ENCODE peak calls at places on chromosome 15, in ten cellular contexts. R is sigmoid colon, I is HFF-Myc, S is psoas muscle, E is A549, T is osteocyte, F is activated B cell treated with CpG ODN at 0.5 μM for 24 hours, O is upper lobe of right lung, J is ovary, Q is mesothelial cell of epicardium. P is an unnamed sample.

GRCh38 chr15:100525894-100526512 is 2.7 kb downstream of the CERS3 start:
- DNase-seq in R (peak), I (no peak), S (peak), E (no peak), T (no peak), F (no peak), O (no peak), J (peak), Q (no peak), P (no peak)

GRCh38 chr15:58952751-58953150 is 19.3 kb upstream of the SLTM start:
- DNase-seq in R (no peak), I (no peak), S (no peak), E (no peak), T (no peak), F (no peak), O (no peak), J (no peak), Q (no peak), P (no peak)

GRCh38 chr15:38490231-38490630 is 36.3 kb downstream of the FAM98B start:
- DNase-seq in R (no peak), I (no peak), S (no peak), E (no peak), T (no peak), F (no peak), O (no peak), J (no peak), Q (no peak), P (no peak)

GRCh38 chr15:96851613-96852012 is 521.1 kb downstream of the NR2F2 start:
- DNase-seq in R (no peak), I (no peak), S (no peak), E (no peak), T (no peak), F (no peak), O (no peak), J (no peak), Q (no peak), P (no peak)

GRCh38 chr15:70504305-70504951 is 258.9 kb downstream of the UACA start:
- DNase-seq in R (peak), I (no peak), S (peak), E (peak), T (no peak), F (peak), O (peak), J (peak), Q (no peak), P (peak)

GRCh38 chr15:66802087-66803001 is 100.3 kb downstream of the SMAD6 start:
- DNase-seq in R (no peak), I (peak), S (no peak), E (no peak), T (no peak), F (no peak), O (no peak), J (no peak), Q (no peak), P (no peak)

GRCh38 chr15:99734575-99734974 is 1.3 kb upstream of the LYSMD4 start:
- DNase-seq in R (no peak), I (no peak), S (no peak), E (no peak), T (peak), F (no peak), O (no peak), J (no peak), Q (no peak), P (no peak)

GRCh38 chr15:74326759-74327158 is 40.7 kb downstream of the CYP11A1 start:
- DNase-seq in R (no peak), I (no peak), S (peak), E (no peak), T (no peak), F (no peak), O (no peak), J (peak), Q (no peak), P (no peak)

GRCh38 chr15:44264148-44264547 is 24.4 kb upstream of the GOLM2 start:
- DNase-seq in R (no peak), I (no peak), S (no peak), E (no peak), T (no peak), F (no peak), O (no peak), J (no peak), Q (no peak), P (no peak)

GRCh38 chr15:83288381-83288801 is 3.9 kb upstream of the BNC1 start:
- DNase-seq in R (no peak), I (no peak), S (no peak), E (no peak), T (no peak), F (no peak), O (no peak), J (no peak), Q (no peak), P (no peak)

GRCh38 chr15:57340673-57341259 is 35.5 kb upstream of the CGNL1 start:
- DNase-seq in R (no peak), I (no peak), S (no peak), E (peak), T (no peak), F (no peak), O (peak), J (peak), Q (peak), P (peak)

GRCh38 chr15:57496946-57497944 is 94.5 kb upstream of the MYZAP start:
- DNase-seq in R (no peak), I (no peak), S (no peak), E (peak), T (no peak), F (no peak), O (no peak), J (no peak), Q (no peak), P (no peak)

GRCh38 chr15:60822403-60822802 is 343.5 kb upstream of the ICE2 start:
- DNase-seq in R (no peak), I (no peak), S (no peak), E (no peak), T (no peak), F (no peak), O (no peak), J (no peak), Q (no peak), P (no peak)

GRCh38 chr15:91787198-91787597 is 66.3 kb upstream of the SLCO3A1 start:
- DNase-seq in R (no peak), I (no peak), S (no peak), E (no peak), T (no peak), F (no peak), O (no peak), J (no peak), Q (no peak), P (no peak)

GRCh38 chr15:41892621-41893421 is 1.0 kb downstream of the SPTBN5 start:
- DNase-seq in R (no peak), I (no peak), S (peak), E (no peak), T (no peak), F (no peak), O (peak), J (no peak), Q (no peak), P (peak)

GRCh38 chr15:69120732-69121131 is 39.7 kb upstream of the GLCE start:
- DNase-seq in R (no peak), I (no peak), S (no peak), E (no peak), T (no peak), F (no peak), O (no peak), J (no peak), Q (no peak), P (no peak)

GRCh38 chr15:25847066-25847465 is 16.1 kb downstream of the ATP10A start:
- DNase-seq in R (no peak), I (no peak), S (no peak), E (no peak), T (no peak), F (no peak), O (no peak), J (no peak), Q (no peak), P (peak)

GRCh38 chr15:31464216-31465082 is 137.8 kb downstream of the KLF13 start:
- DNase-seq in R (no peak), I (no peak), S (no peak), E (no peak), T (peak), F (no peak), O (peak), J (no peak), Q (peak), P (no peak)

GRCh38 chr15:69092159-69092558 is 68.3 kb upstream of the GLCE start:
- DNase-seq in R (no peak), I (peak), S (no peak), E (peak), T (no peak), F (no peak), O (no peak), J (no peak), Q (no peak), P (no peak)

GRCh38 chr15:70400766-70401541 is 303.2 kb upstream of the TLE3 start:
- DNase-seq in R (no peak), I (no peak), S (peak), E (no peak), T (no peak), F (no peak), O (no peak), J (no peak), Q (no peak), P (no peak)

GRCh38 chr15:101189708-101190107 is 62.1 kb downstream of the CHSY1 start:
- DNase-seq in R (no peak), I (no peak), S (no peak), E (no peak), T (no peak), F (no peak), O (no peak), J (no peak), Q (no peak), P (no peak)

GRCh38 chr15:54273928-54274327 is 295.7 kb downstream of the UNC13C start:
- DNase-seq in R (no peak), I (no peak), S (no peak), E (peak), T (no peak), F (no peak), O (no peak), J (no peak), Q (no peak), P (peak)

GRCh38 chr15:71386448-71387236 is 271.4 kb downstream of the THSD4 start:
- DNase-seq in R (no peak), I (no peak), S (no peak), E (peak), T (no peak), F (no peak), O (no peak), J (no peak), Q (no peak), P (no peak)

GRCh38 chr15:37773111-37773860 is 161.2 kb upstream of the TMCO5A start:
- DNase-seq in R (no peak), I (no peak), S (no peak), E (no peak), T (no peak), F (no peak), O (no peak), J (no peak), Q (no peak), P (no peak)

DNA sequence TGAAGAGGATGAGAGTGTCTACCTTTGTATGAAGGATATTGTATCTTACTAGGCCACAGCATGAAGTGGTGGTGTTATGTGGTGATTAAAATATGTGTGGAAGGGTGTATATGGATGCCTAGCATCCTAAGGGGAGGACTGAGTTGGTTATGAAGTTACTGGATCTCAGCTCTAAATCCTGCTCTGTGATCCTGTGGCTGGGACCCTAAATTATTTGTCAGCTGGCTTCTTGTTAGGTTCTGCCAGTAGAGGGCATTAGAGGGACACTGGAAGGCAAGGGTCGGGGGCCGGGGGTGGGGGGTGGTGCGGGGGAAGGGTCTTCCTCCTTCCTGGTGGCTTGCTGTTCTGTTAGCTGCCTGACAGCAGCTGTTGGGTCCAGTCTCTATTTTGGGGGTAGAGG is 34.9 kb downstream of the MORF4L1 start:
- DNase-seq in R (no peak), I (no peak), S (no peak), E (no peak), T (no peak), F (no peak), O (no peak), J (no peak), Q (no peak), P (no peak)
- TF ChIP-seq CTCF in R (no peak), I (peak), S (no peak), E (peak), T (peak), F (no peak), O (no peak), J (no peak), Q (no peak), P (no peak)

DNA sequence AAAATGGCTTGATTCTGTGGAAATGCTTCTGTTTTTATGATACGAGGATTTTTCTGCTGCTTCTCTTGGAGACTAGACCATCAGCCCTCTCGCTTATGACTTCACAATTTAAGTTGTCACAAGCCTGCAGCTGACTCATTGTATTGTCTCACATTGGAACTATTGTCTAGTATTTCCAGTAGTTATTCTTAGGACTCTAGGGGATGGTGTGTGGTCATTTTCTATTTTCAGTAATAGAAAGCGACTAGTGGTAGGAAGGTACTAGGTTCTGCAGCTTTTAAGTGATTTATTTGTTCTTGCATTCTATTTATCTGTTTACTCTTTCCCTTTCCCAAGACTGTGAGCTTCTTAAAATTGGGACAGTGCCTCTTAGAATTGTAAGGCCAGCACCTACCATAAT is 66.3 kb upstream of the CRTC3 start:
- DNase-seq in R (no peak), I (no peak), S (no peak), E (peak), T (no peak), F (no peak), O (no peak), J (no peak), Q (no peak), P (no peak)
- TF ChIP-seq CTCF in R (no peak), I (no peak), S (peak), E (no peak), T (no peak), F (no peak), O (no peak), J (no peak), Q (no peak), P (no peak)

GRCh38 chr15:84783493-84784251 is 33.5 kb upstream of the ALPK3 start:
- DNase-seq in R (no peak), I (no peak), S (no peak), E (no peak), T (no peak), F (no peak), O (no peak), J (no peak), Q (no peak), P (peak)
- TF ChIP-seq CTCF in R (no peak), I (no peak), S (no peak), E (no peak), T (no peak), F (no peak), O (no peak), J (no peak), Q (no peak), P (no peak)

GRCh38 chr15:51908312-51908711 is 63.3 kb downstream of the LEO1 start:
- DNase-seq in R (no peak), I (no peak), S (no peak), E (peak), T (no peak), F (no peak), O (no peak), J (no peak), Q (no peak), P (no peak)

GRCh38 chr15:51909591-51909990 is 62.0 kb downstream of the LEO1 start:
- DNase-seq in R (no peak), I (no peak), S (no peak), E (no peak), T (no peak), F (no peak), O (no peak), J (no peak), Q (no peak), P (no peak)

GRCh38 chr15:51912528-51912927 is 59.0 kb downstream of the LEO1 start:
- DNase-seq in R (no peak), I (no peak), S (no peak), E (no peak), T (no peak), F (no peak), O (no peak), J (no peak), Q (no peak), P (no peak)

GRCh38 chr15:51904931-51905330 is 66.6 kb downstream of the LEO1 start:
- DNase-seq in R (no peak), I (no peak), S (no peak), E (no peak), T (no peak), F (no peak), O (no peak), J (no peak), Q (no peak), P (no peak)

GRCh38 chr15:51907136-51907862 is 64.3 kb downstream of the LEO1 start:
- DNase-seq in R (no peak), I (no peak), S (no peak), E (peak), T (no peak), F (no peak), O (no peak), J (no peak), Q (no peak), P (peak)
- TF ChIP-seq CTCF in R (no peak), I (no peak), S (no peak), E (peak), T (no peak), F (no peak), O (no peak), J (no peak), Q (no peak), P (no peak)